ENCODE peak calls at places on chromosome 21, in ten cellular contexts. One of them, this sample, is unnamed.

GRCh38 chr21:29849735-29850176 is 90.0 kb downstream of the GRIK1 start:
- DNase-seq in heart left ventricle: peak; percentile 19
- DNase-seq in ovary: peak; percentile 26
- DNase-seq in left ventricle myocardium inferior: peak; percentile 17
- DNase-seq in B cell: peak; percentile 31
- DNase-seq in K562: peak; percentile 88
- DNase-seq in neural progenitor cell: peak; percentile 79
- DNase-seq in fibroblast of lung: peak; percentile 74
- DNase-seq in progenitor cell of endocrine pancreas: peak; percentile 41
- DNase-seq in GM23338: peak; percentile 85
- DNase-seq in this sample: no peak

GRCh38 chr21:25039461-25040380 is 567.6 kb downstream of the MRPL39 start:
- DNase-seq in heart left ventricle: no peak
- DNase-seq in ovary: no peak
- DNase-seq in left ventricle myocardium inferior: no peak
- DNase-seq in B cell: no peak
- DNase-seq in K562: peak; percentile 1
- DNase-seq in neural progenitor cell: peak; percentile 5
- DNase-seq in fibroblast of lung: peak; percentile 53
- DNase-seq in progenitor cell of endocrine pancreas: no peak
- DNase-seq in GM23338: peak; percentile 34
- DNase-seq in this sample: no peak

GRCh38 chr21:16071761-16072160 is 342.0 kb downstream of the USP25 start:
- DNase-seq in heart left ventricle: no peak
- DNase-seq in ovary: no peak
- DNase-seq in left ventricle myocardium inferior: no peak
- DNase-seq in B cell: no peak
- DNase-seq in K562: no peak
- DNase-seq in neural progenitor cell: no peak
- DNase-seq in fibroblast of lung: no peak
- DNase-seq in progenitor cell of endocrine pancreas: no peak
- DNase-seq in GM23338: no peak
- DNase-seq in this sample: no peak

GRCh38 chr21:25568230-25568629 is 39.1 kb downstream of the MRPL39 start:
- DNase-seq in heart left ventricle: peak; percentile 50
- DNase-seq in ovary: peak; percentile 26
- DNase-seq in left ventricle myocardium inferior: peak; percentile 26
- DNase-seq in B cell: no peak
- DNase-seq in K562: no peak
- DNase-seq in neural progenitor cell: peak; percentile 22
- DNase-seq in fibroblast of lung: peak; percentile 82
- DNase-seq in progenitor cell of endocrine pancreas: no peak
- DNase-seq in GM23338: peak; percentile 21
- DNase-seq in this sample: no peak

GRCh38 chr21:44773291-44773932 is 28.2 kb downstream of the UBE2G2 start:
- DNase-seq in heart left ventricle: no peak
- DNase-seq in ovary: no peak
- DNase-seq in left ventricle myocardium inferior: no peak
- DNase-seq in B cell: no peak
- DNase-seq in K562: no peak
- DNase-seq in neural progenitor cell: no peak
- DNase-seq in fibroblast of lung: no peak
- DNase-seq in progenitor cell of endocrine pancreas: no peak
- DNase-seq in GM23338: no peak
- DNase-seq in this sample: no peak

GRCh38 chr21:27450216-27450615 is 483.3 kb upstream of the ADAMTS5 start:
- DNase-seq in heart left ventricle: no peak
- DNase-seq in ovary: no peak
- DNase-seq in left ventricle myocardium inferior: no peak
- DNase-seq in B cell: no peak
- DNase-seq in K562: no peak
- DNase-seq in neural progenitor cell: no peak
- DNase-seq in fibroblast of lung: no peak
- DNase-seq in progenitor cell of endocrine pancreas: no peak
- DNase-seq in GM23338: no peak
- DNase-seq in this sample: no peak

GRCh38 chr21:38352536-38353219 is 95.9 kb downstream of the KCNJ15 start:
- DNase-seq in heart left ventricle: peak; percentile 51
- DNase-seq in ovary: no peak
- DNase-seq in left ventricle myocardium inferior: peak; percentile 25
- DNase-seq in B cell: no peak
- DNase-seq in K562: peak; percentile 62
- DNase-seq in neural progenitor cell: peak; percentile 68
- DNase-seq in fibroblast of lung: peak; percentile 77
- DNase-seq in progenitor cell of endocrine pancreas: peak; percentile 47
- DNase-seq in GM23338: peak; percentile 87
- DNase-seq in this sample: no peak

GRCh38 chr21:20737227-20737626 is 261.0 kb upstream of the NCAM2 start:
- DNase-seq in heart left ventricle: no peak
- DNase-seq in ovary: no peak
- DNase-seq in left ventricle myocardium inferior: no peak
- DNase-seq in B cell: no peak
- DNase-seq in K562: no peak
- DNase-seq in neural progenitor cell: no peak
- DNase-seq in fibroblast of lung: no peak
- DNase-seq in progenitor cell of endocrine pancreas: no peak
- DNase-seq in GM23338: no peak
- DNase-seq in this sample: no peak

GRCh38 chr21:43767980-43768867 is 7.9 kb downstream of the CSTB start:
- DNase-seq in heart left ventricle: no peak
- DNase-seq in ovary: peak; percentile 40
- DNase-seq in left ventricle myocardium inferior: no peak
- DNase-seq in B cell: no peak
- DNase-seq in K562: peak; percentile 96
- DNase-seq in neural progenitor cell: peak; percentile 41
- DNase-seq in fibroblast of lung: peak; percentile 84
- DNase-seq in progenitor cell of endocrine pancreas: no peak
- DNase-seq in GM23338: peak; percentile 56
- DNase-seq in this sample: peak; percentile 88

GRCh38 chr21:27036736-27037301 is 69.9 kb upstream of the ADAMTS5 start:
- DNase-seq in heart left ventricle: peak; percentile 40
- DNase-seq in ovary: no peak
- DNase-seq in left ventricle myocardium inferior: no peak
- DNase-seq in B cell: no peak
- DNase-seq in K562: no peak
- DNase-seq in neural progenitor cell: no peak
- DNase-seq in fibroblast of lung: no peak
- DNase-seq in progenitor cell of endocrine pancreas: no peak
- DNase-seq in GM23338: no peak
- DNase-seq in this sample: no peak

GRCh38 chr21:38297193-38297592 is 40.4 kb downstream of the KCNJ15 start:
- DNase-seq in heart left ventricle: no peak
- DNase-seq in ovary: no peak
- DNase-seq in left ventricle myocardium inferior: no peak
- DNase-seq in B cell: no peak
- DNase-seq in K562: no peak
- DNase-seq in neural progenitor cell: no peak
- DNase-seq in fibroblast of lung: peak; percentile 58
- DNase-seq in progenitor cell of endocrine pancreas: no peak
- DNase-seq in GM23338: no peak
- DNase-seq in this sample: no peak

GRCh38 chr21:44090332-44090731 is 16.9 kb upstream of the PWP2 start:
- DNase-seq in heart left ventricle: peak; percentile 10
- DNase-seq in ovary: no peak
- DNase-seq in left ventricle myocardium inferior: no peak
- DNase-seq in B cell: peak; percentile 57
- DNase-seq in K562: no peak
- DNase-seq in neural progenitor cell: no peak
- DNase-seq in fibroblast of lung: no peak
- DNase-seq in progenitor cell of endocrine pancreas: no peak
- DNase-seq in GM23338: no peak
- DNase-seq in this sample: no peak

GRCh38 chr21:31366825-31367224 is 22.8 kb upstream of the TIAM1 start:
- DNase-seq in heart left ventricle: no peak
- DNase-seq in ovary: no peak
- DNase-seq in left ventricle myocardium inferior: no peak
- DNase-seq in B cell: no peak
- DNase-seq in K562: no peak
- DNase-seq in neural progenitor cell: no peak
- DNase-seq in fibroblast of lung: peak; percentile 86
- DNase-seq in progenitor cell of endocrine pancreas: no peak
- DNase-seq in GM23338: no peak
- DNase-seq in this sample: no peak

GRCh38 chr21:43597052-43597451 is 62.2 kb downstream of the HSF2BP start:
- DNase-seq in heart left ventricle: no peak
- DNase-seq in ovary: no peak
- DNase-seq in left ventricle myocardium inferior: no peak
- DNase-seq in B cell: no peak
- DNase-seq in K562: no peak
- DNase-seq in neural progenitor cell: no peak
- DNase-seq in fibroblast of lung: peak; percentile 43
- DNase-seq in progenitor cell of endocrine pancreas: no peak
- DNase-seq in GM23338: no peak
- DNase-seq in this sample: no peak

GRCh38 chr21:44356636-44357035 is 3.2 kb downstream of the TRPM2 start:
- DNase-seq in heart left ventricle: no peak
- DNase-seq in ovary: no peak
- DNase-seq in left ventricle myocardium inferior: no peak
- DNase-seq in B cell: no peak
- DNase-seq in K562: no peak
- DNase-seq in neural progenitor cell: no peak
- DNase-seq in fibroblast of lung: no peak
- DNase-seq in progenitor cell of endocrine pancreas: no peak
- DNase-seq in GM23338: no peak
- DNase-seq in this sample: no peak

GRCh38 chr21:28118570-28118969 is 874.1 kb downstream of the LTN1 start:
- DNase-seq in heart left ventricle: no peak
- DNase-seq in ovary: no peak
- DNase-seq in left ventricle myocardium inferior: no peak
- DNase-seq in B cell: no peak
- DNase-seq in K562: no peak
- DNase-seq in neural progenitor cell: no peak
- DNase-seq in fibroblast of lung: no peak
- DNase-seq in progenitor cell of endocrine pancreas: no peak
- DNase-seq in GM23338: no peak
- DNase-seq in this sample: no peak

GRCh38 chr21:17854771-17855170 is 35.6 kb upstream of the C21orf91 start:
- DNase-seq in heart left ventricle: no peak
- DNase-seq in ovary: no peak
- DNase-seq in left ventricle myocardium inferior: no peak
- DNase-seq in B cell: no peak
- DNase-seq in K562: no peak
- DNase-seq in neural progenitor cell: no peak
- DNase-seq in fibroblast of lung: no peak
- DNase-seq in progenitor cell of endocrine pancreas: no peak
- DNase-seq in GM23338: no peak
- DNase-seq in this sample: no peak

GRCh38 chr21:34243562-34243961 is 120.2 kb upstream of the KCNE2 start:
- DNase-seq in heart left ventricle: no peak
- DNase-seq in ovary: no peak
- DNase-seq in left ventricle myocardium inferior: no peak
- DNase-seq in B cell: no peak
- DNase-seq in K562: peak; percentile 36
- DNase-seq in neural progenitor cell: peak; percentile 27
- DNase-seq in fibroblast of lung: peak; percentile 36
- DNase-seq in progenitor cell of endocrine pancreas: no peak
- DNase-seq in GM23338: peak; percentile 72
- DNase-seq in this sample: no peak

GRCh38 chr21:35256468-35256988 is 207.4 kb upstream of the RUNX1 start:
- DNase-seq in heart left ventricle: peak; percentile 82
- DNase-seq in ovary: peak; percentile 77
- DNase-seq in left ventricle myocardium inferior: peak; percentile 81
- DNase-seq in B cell: no peak
- DNase-seq in K562: peak; percentile 77
- DNase-seq in neural progenitor cell: peak; percentile 24
- DNase-seq in fibroblast of lung: peak; percentile 99
- DNase-seq in progenitor cell of endocrine pancreas: no peak
- DNase-seq in GM23338: no peak
- DNase-seq in this sample: peak; percentile 86
- TF ChIP-seq CTCF in heart left ventricle: no peak
- TF ChIP-seq CTCF in ovary: no peak
- TF ChIP-seq CTCF in left ventricle myocardium inferior: no peak
- TF ChIP-seq CTCF in B cell: no peak
- TF ChIP-seq CTCF in K562: no peak
- TF ChIP-seq CTCF in neural progenitor cell: no peak
- TF ChIP-seq CTCF in fibroblast of lung: peak; percentile 29
- TF ChIP-seq CTCF in progenitor cell of endocrine pancreas: no peak
- TF ChIP-seq CTCF in GM23338: no peak
- TF ChIP-seq CTCF in this sample: no peak

GRCh38 chr21:41933259-41934079 is 20.3 kb downstream of the C2CD2 start:
- DNase-seq in heart left ventricle: no peak
- DNase-seq in ovary: peak; percentile 54
- DNase-seq in left ventricle myocardium inferior: no peak
- DNase-seq in B cell: no peak
- DNase-seq in K562: no peak
- DNase-seq in neural progenitor cell: no peak
- DNase-seq in fibroblast of lung: peak; percentile 76
- DNase-seq in progenitor cell of endocrine pancreas: no peak
- DNase-seq in GM23338: no peak
- DNase-seq in this sample: peak; percentile 36
- TF ChIP-seq CTCF in heart left ventricle: peak; percentile 49
- TF ChIP-seq CTCF in ovary: peak; percentile 30
- TF ChIP-seq CTCF in left ventricle myocardium inferior: peak; percentile 50
- TF ChIP-seq CTCF in B cell: no peak
- TF ChIP-seq CTCF in K562: no peak
- TF ChIP-seq CTCF in neural progenitor cell: no peak
- TF ChIP-seq CTCF in fibroblast of lung: peak; percentile 65
- TF ChIP-seq CTCF in progenitor cell of endocrine pancreas: no peak
- TF ChIP-seq CTCF in GM23338: no peak
- TF ChIP-seq CTCF in this sample: peak; percentile 16

DNA sequence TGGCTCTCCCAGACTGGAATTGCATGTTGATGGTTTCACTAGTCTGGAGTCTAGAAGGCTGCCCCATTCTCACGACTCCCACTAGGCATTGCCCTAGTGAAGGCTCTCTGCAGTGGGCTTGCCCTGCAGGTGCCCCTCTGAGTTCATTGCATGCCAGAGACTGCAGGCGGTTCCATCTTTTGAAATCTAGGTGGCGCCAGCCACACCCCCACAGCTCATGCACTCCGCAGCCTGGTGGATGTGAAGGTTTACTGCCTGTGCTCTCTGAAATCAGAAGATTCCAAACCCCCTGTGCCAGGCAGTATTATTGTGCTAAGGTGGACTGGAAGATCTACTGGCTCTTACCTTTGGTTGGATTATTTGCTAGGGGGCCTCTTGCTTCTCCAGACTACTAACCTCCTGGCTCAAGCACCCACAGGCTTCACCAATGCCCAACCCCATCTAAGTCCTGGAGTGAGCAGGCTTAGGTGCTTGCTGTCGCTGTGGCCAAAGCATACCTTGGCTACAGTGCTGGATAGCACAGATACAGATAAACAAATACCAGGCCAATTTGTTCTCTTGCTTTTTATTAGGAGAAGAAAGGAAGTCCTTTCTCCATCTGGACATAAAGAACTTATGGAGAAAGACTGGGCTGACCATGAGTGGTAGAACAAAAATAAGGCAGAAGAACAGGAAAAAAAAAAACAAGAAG is 83.5 kb upstream of the SIM2 start:
- DNase-seq in heart left ventricle: no peak
- DNase-seq in ovary: no peak
- DNase-seq in left ventricle myocardium inferior: no peak
- DNase-seq in B cell: no peak
- DNase-seq in K562: peak; percentile 12
- DNase-seq in neural progenitor cell: peak; percentile 31
- DNase-seq in fibroblast of lung: no peak
- DNase-seq in progenitor cell of endocrine pancreas: no peak
- DNase-seq in GM23338: peak; percentile 64
- DNase-seq in this sample: no peak
- TF ChIP-seq CTCF in heart left ventricle: no peak
- TF ChIP-seq CTCF in ovary: no peak
- TF ChIP-seq CTCF in left ventricle myocardium inferior: no peak
- TF ChIP-seq CTCF in B cell: no peak
- TF ChIP-seq CTCF in K562: peak; percentile 42
- TF ChIP-seq CTCF in neural progenitor cell: peak; percentile 42
- TF ChIP-seq CTCF in fibroblast of lung: no peak
- TF ChIP-seq CTCF in progenitor cell of endocrine pancreas: peak; percentile 28
- TF ChIP-seq CTCF in GM23338: peak; percentile 65
- TF ChIP-seq CTCF in this sample: no peak

GRCh38 chr21:32687946-32688345 is 39.9 kb downstream of the SYNJ1 start:
- DNase-seq in heart left ventricle: no peak
- DNase-seq in ovary: no peak
- DNase-seq in left ventricle myocardium inferior: no peak
- DNase-seq in B cell: no peak
- DNase-seq in K562: peak; percentile 13
- DNase-seq in neural progenitor cell: peak; percentile 16
- DNase-seq in fibroblast of lung: no peak
- DNase-seq in progenitor cell of endocrine pancreas: no peak
- DNase-seq in GM23338: peak; percentile 52
- DNase-seq in this sample: no peak
- TF ChIP-seq CTCF in heart left ventricle: no peak
- TF ChIP-seq CTCF in ovary: no peak
- TF ChIP-seq CTCF in left ventricle myocardium inferior: peak; percentile 27
- TF ChIP-seq CTCF in B cell: peak; percentile 30
- TF ChIP-seq CTCF in K562: peak; percentile 20
- TF ChIP-seq CTCF in neural progenitor cell: peak; percentile 32
- TF ChIP-seq CTCF in fibroblast of lung: no peak
- TF ChIP-seq CTCF in progenitor cell of endocrine pancreas: no peak
- TF ChIP-seq CTCF in GM23338: peak; percentile 57
- TF ChIP-seq CTCF in this sample: no peak

This sample was measured in left lung.